ENCODE peak calls at places on chromosomes 7 and 10, in nine cellular contexts. One of them, this sample, is unnamed.

GRCh38 chr10:125012851-125013528 is 71.1 kb downstream of the ZRANB1 start:
- DNase-seq in Calu3: no peak
- DNase-seq in T-helper 9 cell: no peak
- DNase-seq in effector CD4-positive, alpha-beta T cell: no peak
- DNase-seq in PC-3: no peak
- DNase-seq in omental fat pad: no peak
- DNase-seq in gastrocnemius medialis: peak; percentile 25
- DNase-seq in CD4-positive, alpha-beta T cell: no peak
- DNase-seq in heart right ventricle: no peak
- DNase-seq in this sample: no peak

GRCh38 chr10:119371704-119372663 is 164.6 kb downstream of the GRK5 start:
- DNase-seq in effector CD4-positive, alpha-beta T cell: no peak
- DNase-seq in heart right ventricle: no peak
- DNase-seq in PC-3: no peak
- DNase-seq in Calu3: no peak
- DNase-seq in omental fat pad: no peak
- DNase-seq in gastrocnemius medialis: no peak
- DNase-seq in CD4-positive, alpha-beta T cell: no peak
- DNase-seq in T-helper 9 cell: no peak
- DNase-seq in this sample: no peak

GRCh38 chr7:102472126-102473041 is 6.3 kb downstream of the POLR2J start:
- DNase-seq in CD4-positive, alpha-beta T cell: no peak
- DNase-seq in effector CD4-positive, alpha-beta T cell: no peak
- DNase-seq in gastrocnemius medialis: peak; percentile 15
- DNase-seq in omental fat pad: no peak
- DNase-seq in Calu3: no peak
- DNase-seq in heart right ventricle: no peak
- DNase-seq in T-helper 9 cell: no peak
- DNase-seq in PC-3: no peak
- DNase-seq in this sample: no peak

GRCh38 chr10:73247509-73248258 is 629 bp upstream of the DNAJC9 start:
- DNase-seq in T-helper 9 cell: no peak
- DNase-seq in heart right ventricle: no peak
- DNase-seq in PC-3: peak; percentile 50
- DNase-seq in gastrocnemius medialis: no peak
- DNase-seq in effector CD4-positive, alpha-beta T cell: no peak
- DNase-seq in omental fat pad: no peak
- DNase-seq in Calu3: no peak
- DNase-seq in CD4-positive, alpha-beta T cell: no peak
- DNase-seq in this sample: no peak

GRCh38 chr7:19066109-19066508 is 51.3 kb downstream of the TWIST1 start:
- DNase-seq in effector CD4-positive, alpha-beta T cell: no peak
- DNase-seq in CD4-positive, alpha-beta T cell: no peak
- DNase-seq in omental fat pad: no peak
- DNase-seq in T-helper 9 cell: no peak
- DNase-seq in heart right ventricle: no peak
- DNase-seq in Calu3: no peak
- DNase-seq in PC-3: no peak
- DNase-seq in gastrocnemius medialis: no peak
- DNase-seq in this sample: no peak

GRCh38 chr10:86254526-86255174 is 111.9 kb downstream of the GRID1 start:
- DNase-seq in PC-3: peak; percentile 13
- DNase-seq in effector CD4-positive, alpha-beta T cell: no peak
- DNase-seq in omental fat pad: no peak
- DNase-seq in gastrocnemius medialis: no peak
- DNase-seq in CD4-positive, alpha-beta T cell: no peak
- DNase-seq in Calu3: peak; percentile 11
- DNase-seq in heart right ventricle: no peak
- DNase-seq in T-helper 9 cell: no peak
- DNase-seq in this sample: peak; percentile 64

GRCh38 chr10:71697938-71698709 is 21.5 kb downstream of the C10orf105 start:
- DNase-seq in PC-3: peak; percentile 6
- DNase-seq in Calu3: no peak
- DNase-seq in T-helper 9 cell: peak; percentile 16
- DNase-seq in gastrocnemius medialis: no peak
- DNase-seq in effector CD4-positive, alpha-beta T cell: no peak
- DNase-seq in heart right ventricle: no peak
- DNase-seq in CD4-positive, alpha-beta T cell: no peak
- DNase-seq in omental fat pad: no peak
- DNase-seq in this sample: no peak

GRCh38 chr7:98520356-98520932 is 96.6 kb upstream of the NPTX2 start:
- DNase-seq in Calu3: no peak
- DNase-seq in PC-3: no peak
- DNase-seq in T-helper 9 cell: no peak
- DNase-seq in effector CD4-positive, alpha-beta T cell: no peak
- DNase-seq in omental fat pad: no peak
- DNase-seq in CD4-positive, alpha-beta T cell: no peak
- DNase-seq in heart right ventricle: no peak
- DNase-seq in gastrocnemius medialis: no peak
- DNase-seq in this sample: no peak

GRCh38 chr10:6578221-6579192 is 1.6 kb downstream of the PRKCQ start:
- DNase-seq in heart right ventricle: no peak
- DNase-seq in effector CD4-positive, alpha-beta T cell: no peak
- DNase-seq in Calu3: no peak
- DNase-seq in CD4-positive, alpha-beta T cell: no peak
- DNase-seq in PC-3: no peak
- DNase-seq in gastrocnemius medialis: no peak
- DNase-seq in omental fat pad: no peak
- DNase-seq in T-helper 9 cell: no peak
- DNase-seq in this sample: no peak

GRCh38 chr10:105292236-105292635 is 651.1 kb downstream of the SORCS3 start:
- DNase-seq in omental fat pad: no peak
- DNase-seq in T-helper 9 cell: no peak
- DNase-seq in PC-3: no peak
- DNase-seq in CD4-positive, alpha-beta T cell: no peak
- DNase-seq in effector CD4-positive, alpha-beta T cell: no peak
- DNase-seq in heart right ventricle: no peak
- DNase-seq in gastrocnemius medialis: no peak
- DNase-seq in Calu3: no peak
- DNase-seq in this sample: no peak

GRCh38 chr10:68074775-68075549 is at the start of gene HERC4:
- DNase-seq in PC-3: peak; percentile 97
- DNase-seq in heart right ventricle: peak; percentile 96
- DNase-seq in CD4-positive, alpha-beta T cell: peak; percentile 89
- DNase-seq in effector CD4-positive, alpha-beta T cell: peak; percentile 87
- DNase-seq in T-helper 9 cell: peak; percentile 90
- DNase-seq in gastrocnemius medialis: peak; percentile 94
- DNase-seq in omental fat pad: peak; percentile 74
- DNase-seq in Calu3: peak; percentile 95
- DNase-seq in this sample: peak; percentile 96

GRCh38 chr10:113711142-113711541 is 31.4 kb downstream of the CASP7 start:
- DNase-seq in heart right ventricle: no peak
- DNase-seq in Calu3: no peak
- DNase-seq in T-helper 9 cell: no peak
- DNase-seq in omental fat pad: no peak
- DNase-seq in CD4-positive, alpha-beta T cell: no peak
- DNase-seq in PC-3: no peak
- DNase-seq in effector CD4-positive, alpha-beta T cell: no peak
- DNase-seq in gastrocnemius medialis: no peak
- DNase-seq in this sample: no peak

GRCh38 chr7:136528329-136528728 is 340.1 kb upstream of the CHRM2 start:
- DNase-seq in effector CD4-positive, alpha-beta T cell: no peak
- DNase-seq in gastrocnemius medialis: no peak
- DNase-seq in PC-3: peak; percentile 53
- DNase-seq in Calu3: no peak
- DNase-seq in heart right ventricle: no peak
- DNase-seq in CD4-positive, alpha-beta T cell: no peak
- DNase-seq in T-helper 9 cell: no peak
- DNase-seq in omental fat pad: no peak
- DNase-seq in this sample: no peak

GRCh38 chr10:79241990-79242619 is 105.2 kb upstream of the PPIF start:
- DNase-seq in effector CD4-positive, alpha-beta T cell: no peak
- DNase-seq in CD4-positive, alpha-beta T cell: no peak
- DNase-seq in PC-3: peak; percentile 93
- DNase-seq in T-helper 9 cell: peak; percentile 15
- DNase-seq in omental fat pad: no peak
- DNase-seq in gastrocnemius medialis: peak; percentile 60
- DNase-seq in Calu3: peak; percentile 57
- DNase-seq in heart right ventricle: peak; percentile 81
- DNase-seq in this sample: no peak

GRCh38 chr10:11595395-11595692 is 16.1 kb downstream of the USP6NL start:
- DNase-seq in effector CD4-positive, alpha-beta T cell: no peak
- DNase-seq in PC-3: no peak
- DNase-seq in gastrocnemius medialis: no peak
- DNase-seq in CD4-positive, alpha-beta T cell: no peak
- DNase-seq in Calu3: no peak
- DNase-seq in heart right ventricle: no peak
- DNase-seq in T-helper 9 cell: no peak
- DNase-seq in omental fat pad: no peak
- DNase-seq in this sample: no peak

GRCh38 chr10:18681366-18681765 is 22.1 kb downstream of the ARL5B start:
- DNase-seq in Calu3: no peak
- DNase-seq in PC-3: peak; percentile 14
- DNase-seq in CD4-positive, alpha-beta T cell: no peak
- DNase-seq in heart right ventricle: no peak
- DNase-seq in effector CD4-positive, alpha-beta T cell: no peak
- DNase-seq in T-helper 9 cell: no peak
- DNase-seq in gastrocnemius medialis: no peak
- DNase-seq in omental fat pad: no peak
- DNase-seq in this sample: no peak

This sample was measured in coronary artery.